ENCODE peak calls at places on chromosome X, in eight cellular contexts. Y, M, B, Q, I, V, F and P are unnamed samples.
A peak's percentile ranks its signal among the peaks of the same experiment; 100 is the strongest.

GRCh38 chrX:31228415-31228832 is 156.6 kb upstream of the FTHL17 start:
- DNase-seq in V (no peak), B (peak; percentile 88), I (no peak), Q (peak; percentile 66), F (peak; percentile 40), Y (no peak), M (no peak), P (no peak)

GRCh38 chrX:75107863-75108509 is 48.1 kb downstream of the ABCB7 start:
- DNase-seq in I (no peak), B (no peak), Y (no peak), Q (no peak), M (no peak), V (no peak), F (no peak), P (no peak)

GRCh38 chrX:150205011-150205410 is 158.1 kb upstream of the MAMLD1 start:
- DNase-seq in Q (no peak), V (peak; percentile 68), B (peak; percentile 52), I (peak; percentile 29), Y (no peak), M (no peak), F (no peak), P (no peak)

GRCh38 chrX:136220535-136220934 is 30.7 kb downstream of the MAP7D3 start:
- DNase-seq in V (no peak), B (no peak), Y (no peak), I (no peak), M (no peak), Q (no peak), F (no peak), P (no peak)

GRCh38 chrX:131801066-131801465 is 222.0 kb upstream of the STK26 start:
- DNase-seq in V (no peak), Q (no peak), F (no peak), Y (no peak), B (peak; percentile 4), M (no peak), I (no peak), P (no peak)

GRCh38 chrX:25083661-25084060 is 67.9 kb upstream of the ARX start:
- DNase-seq in M (no peak), I (no peak), V (no peak), Y (no peak), Q (no peak), F (no peak), B (no peak), P (no peak)

GRCh38 chrX:111387470-111387869 is 24.5 kb downstream of the DCX start:
- DNase-seq in F (no peak), I (no peak), Y (no peak), V (no peak), M (no peak), Q (no peak), B (no peak), P (no peak)

GRCh38 chrX:70313503-70313902 is 23.6 kb downstream of the KIF4A start:
- DNase-seq in B (peak; percentile 58), F (no peak), Q (no peak), V (no peak), Y (no peak), I (no peak), M (no peak), P (no peak)

GRCh38 chrX:109974906-109975655 is 27.8 kb upstream of the TMEM164 start:
- DNase-seq in V (no peak), I (no peak), Y (no peak), B (peak; percentile 21), Q (no peak), M (no peak), F (no peak), P (no peak)

GRCh38 chrX:150254909-150255308 is 108.2 kb upstream of the MAMLD1 start:
- DNase-seq in B (no peak), I (no peak), Y (no peak), Q (no peak), V (no peak), M (no peak), F (no peak), P (no peak)

GRCh38 chrX:94744786-94745185 is 1070.8 kb downstream of the FAM133A start:
- DNase-seq in I (no peak), Y (no peak), B (no peak), V (no peak), Q (no peak), F (no peak), M (no peak), P (no peak)

GRCh38 chrX:130645955-130646583 is 244.3 kb downstream of the RBMX2 start:
- DNase-seq in Q (no peak), V (no peak), Y (no peak), F (peak; percentile 19), I (no peak), M (peak; percentile 44), B (no peak), P (no peak)

GRCh38 chrX:154399527-154400368 is 1.6 kb downstream of the RPL10 start:
- DNase-seq in V (no peak), Y (no peak), Q (no peak), I (no peak), B (peak; percentile 24), M (no peak), F (no peak), P (no peak)

GRCh38 chrX:120769576-120770341 is 105.9 kb downstream of the CT47B1 start:
- DNase-seq in M (no peak), Y (no peak), Q (no peak), V (no peak), B (peak; percentile 77), I (no peak), F (no peak), P (peak; percentile 0)

GRCh38 chrX:11944486-11944885 is 186.4 kb downstream of the MSL3 start:
- DNase-seq in B (peak; percentile 78), V (no peak), Q (no peak), I (no peak), M (no peak), Y (no peak), F (no peak), P (peak; percentile 1)

GRCh38 chrX:16585486-16586370 is 64.2 kb upstream of the S100G start:
- DNase-seq in B (no peak), Q (no peak), V (no peak), Y (no peak), M (no peak), I (no peak), F (no peak), P (no peak)

GRCh38 chrX:12825801-12826200 is 34.6 kb downstream of the PRPS2 start:
- DNase-seq in Q (no peak), M (no peak), B (no peak), Y (no peak), I (no peak), F (no peak), V (no peak), P (no peak)

GRCh38 chrX:21166302-21166982 is 207.8 kb upstream of the CNKSR2 start:
- DNase-seq in Y (no peak), B (peak; percentile 14), F (no peak), Q (no peak), V (no peak), M (no peak), I (no peak), P (no peak)

GRCh38 chrX:45515262-45516215 is 314.9 kb upstream of the DIPK2B start:
- DNase-seq in Q (peak; percentile 94), V (peak; percentile 88), M (no peak), I (no peak), B (peak; percentile 87), Y (no peak), F (peak; percentile 20), P (peak; percentile 27)

GRCh38 chrX:134545524-134545923 is 85.6 kb downstream of the HPRT1 start:
- DNase-seq in I (no peak), V (no peak), B (peak; percentile 46), F (no peak), Q (no peak), Y (no peak), M (no peak), P (no peak)

GRCh38 chrX:134544614-134545255 is 84.8 kb downstream of the HPRT1 start:
- DNase-seq in V (no peak), Q (no peak), M (no peak), Y (no peak), B (peak; percentile 17), F (no peak), I (no peak), P (no peak)

GRCh38 chrX:134542485-134542884 is 82.5 kb downstream of the HPRT1 start:
- DNase-seq in F (peak; percentile 25), Q (no peak), I (no peak), B (peak; percentile 88), V (no peak), Y (no peak), M (no peak), P (no peak)

GRCh38 chrX:134544189-134544588 is 84.2 kb downstream of the HPRT1 start:
- DNase-seq in Q (no peak), V (no peak), Y (no peak), B (peak; percentile 12), M (no peak), I (no peak), F (no peak), P (no peak)

GRCh38 chrX:134543201-134543797 is 83.3 kb downstream of the HPRT1 start:
- DNase-seq in Q (no peak), Y (no peak), I (no peak), V (no peak), M (no peak), B (peak; percentile 37), F (no peak), P (no peak)
- H3K27ac ChIP-seq in Q (no peak overlapping the region), Y (no peak overlapping the region), I (no peak overlapping the region), V (no peak overlapping the region), M (no peak overlapping the region), B (no peak overlapping the region), F (no peak overlapping the region), P (no peak overlapping the region)

GRCh38 chrX:115592997-115593734 is 32.2 kb downstream of the PLS3 start:
- DNase-seq in V (no peak), F (no peak), Q (no peak), M (no peak), I (no peak), B (peak; percentile 54), Y (no peak), P (no peak)

GRCh38 chrX:115595049-115595448 is 34.1 kb downstream of the PLS3 start:
- DNase-seq in I (no peak), B (no peak), Y (no peak), F (no peak), V (no peak), Q (no peak), M (no peak), P (no peak)

GRCh38 chrX:115591420-115591819 is 30.4 kb downstream of the PLS3 start:
- DNase-seq in F (no peak), Y (no peak), V (no peak), B (no peak), M (no peak), I (no peak), Q (no peak), P (no peak)

GRCh38 chrX:115589419-115589818 is 28.4 kb downstream of the PLS3 start:
- DNase-seq in F (no peak), Y (no peak), B (no peak), I (no peak), V (no peak), Q (no peak), M (no peak), P (no peak)

GRCh38 chrX:115591856-115592842 is 31.2 kb downstream of the PLS3 start:
- DNase-seq in V (no peak), F (no peak), M (no peak), Q (no peak), Y (no peak), I (no peak), B (no peak), P (no peak)
- H3K27ac ChIP-seq in V (peak overlapping the region; percentile 78), F (peak overlapping the region; percentile 74), M (peak overlapping the region; percentile 87), Q (peak overlapping the region; percentile 38), Y (peak overlapping the region; percentile 46), I (no peak overlapping the region), B (peak overlapping the region; percentile 94), P (no peak overlapping the region)

GRCh38 chrX:103405009-103405333 is 28.6 kb downstream of the BEX3 start:
- DNase-seq in V (no peak), I (no peak), Y (no peak), B (no peak), M (no peak), Q (no peak), F (no peak), P (no peak)
- H3K27ac ChIP-seq in V (peak overlapping the region; percentile 62), I (no peak overlapping the region), Y (no peak overlapping the region), B (no peak overlapping the region), M (peak overlapping the region; percentile 40), Q (peak overlapping the region; percentile 32), F (no peak overlapping the region), P (no peak overlapping the region)

GRCh38 chrX:69025802-69026301 is 139.4 kb downstream of the PJA1 start:
- DNase-seq in I (no peak), Y (no peak), Q (no peak), B (peak; percentile 49), F (no peak), V (no peak), M (no peak), P (no peak)
- H3K27ac ChIP-seq in I (no peak overlapping the region), Y (no peak overlapping the region), Q (no peak overlapping the region), B (no peak overlapping the region), F (no peak overlapping the region), V (no peak overlapping the region), M (no peak overlapping the region), P (no peak overlapping the region)